ENCODE peak calls at places on chromosomes 4 and X, in eight cellular contexts. J is lung; W is endothelial cell of umbilical vein; C is CD8-positive, alpha-beta T cell; D is adrenal gland; N is fibroblast of lung; B is left ventricle myocardium inferior; T is mesenchymal stem cell. A is an unnamed sample. For H3K4me1 and H3K36me3, the result is how much of the 10 kb centered on the place peaks cover.

GRCh38 chr4:140372607-140373327 is 679 bp upstream of the SCOC start:
- DNase-seq in J (no peak), W (no peak), C (peak), D (peak), N (peak), B (no peak), T (peak), A (no peak)

GRCh38 chrX:10482708-10483107 is 137.7 kb downstream of the MID1 start:
- DNase-seq in J (no peak), W (no peak), C (no peak), D (no peak), N (no peak), B (no peak), T (no peak), A (no peak)

GRCh38 chrX:109356684-109357083 is 125.2 kb downstream of the GUCY2F start:
- DNase-seq in J (no peak), W (no peak), C (no peak), D (no peak), N (no peak), B (no peak), T (no peak), A (no peak)

GRCh38 chr4:101944649-101945048 is 154.1 kb downstream of the BANK1 start:
- DNase-seq in J (peak), W (no peak), C (no peak), D (no peak), N (peak), B (no peak), T (peak), A (no peak)

GRCh38 chr4:3107271-3108185 is 33.0 kb downstream of the HTT start:
- DNase-seq in J (no peak), W (peak), C (no peak), D (no peak), N (no peak), B (peak), T (peak), A (no peak)

GRCh38 chr4:82864336-82865001 is 26.5 kb downstream of the SEC31A start:
- DNase-seq in J (no peak), W (no peak), C (no peak), D (no peak), N (no peak), B (no peak), T (no peak), A (no peak)

GRCh38 chr4:143085224-143085623 is 99.5 kb upstream of the USP38 start:
- DNase-seq in J (no peak), W (peak), C (no peak), D (no peak), N (no peak), B (no peak), T (no peak), A (no peak)

GRCh38 chr4:152117054-152117453 is 356.2 kb upstream of the GATB start:
- DNase-seq in J (no peak), W (no peak), C (no peak), D (no peak), N (no peak), B (no peak), T (no peak), A (no peak)

GRCh38 chr4:68272860-68273259 is 27.4 kb upstream of the TMPRSS11B start:
- DNase-seq in J (no peak), W (no peak), C (no peak), D (no peak), N (peak), B (no peak), T (no peak), A (no peak)

GRCh38 chrX:37361596-37361995 is 12.4 kb downstream of the PRRG1 start:
- DNase-seq in J (no peak), W (no peak), C (no peak), D (no peak), N (peak), B (no peak), T (peak), A (no peak)

GRCh38 chr4:87839309-87839946 is 6.7 kb downstream of the MEPE start:
- DNase-seq in J (no peak), W (peak), C (no peak), D (peak), N (peak), B (peak), T (peak), A (peak)

GRCh38 chr4:1499465-1499864 is 93.2 kb upstream of the NKX1-1 start:
- DNase-seq in J (no peak), W (no peak), C (no peak), D (no peak), N (no peak), B (no peak), T (no peak), A (no peak)

GRCh38 chr4:113809313-113809712 is 47.8 kb upstream of the CAMK2D start:
- DNase-seq in J (peak), W (no peak), C (no peak), D (peak), N (no peak), B (no peak), T (peak), A (peak)

GRCh38 chrX:69597399-69597798 is 18.5 kb upstream of the EDA start:
- DNase-seq in J (no peak), W (no peak), C (no peak), D (no peak), N (no peak), B (no peak), T (no peak), A (no peak)

GRCh38 chr4:77564231-77564630 is 41.4 kb upstream of the CXCL13 start:
- DNase-seq in J (peak), W (no peak), C (no peak), D (peak), N (no peak), B (no peak), T (no peak), A (no peak)

GRCh38 chr4:104532677-104533076 is 38.0 kb upstream of the CXXC4 start:
- DNase-seq in J (no peak), W (no peak), C (no peak), D (no peak), N (peak), B (no peak), T (no peak), A (no peak)

GRCh38 chrX:71144651-71145050 is at the start of gene NLGN3:
- DNase-seq in J (no peak), W (no peak), C (no peak), D (no peak), N (no peak), B (no peak), T (no peak), A (peak)

GRCh38 chrX:153641575-153642312 is 5.3 kb upstream of the DUSP9 start:
- DNase-seq in J (no peak), W (no peak), C (no peak), D (no peak), N (no peak), B (no peak), T (no peak), A (no peak)

GRCh38 chr4:38568768-38569167 is 95.2 kb upstream of the KLF3 start:
- DNase-seq in J (no peak), W (no peak), C (no peak), D (no peak), N (no peak), B (no peak), T (no peak), A (no peak)

GRCh38 chr4:106051496-106051895 is 156.2 kb downstream of the NPNT start:
- DNase-seq in J (no peak), W (no peak), C (no peak), D (no peak), N (no peak), B (no peak), T (no peak), A (no peak)

GRCh38 chr4:154877110-154877760 is 96.2 kb downstream of the RBM46 start:
- DNase-seq in J (no peak), W (peak), C (no peak), D (no peak), N (peak), B (no peak), T (no peak), A (no peak)

GRCh38 chr4:25936696-25937095 is 22.7 kb downstream of the SMIM20 start:
- DNase-seq in J (no peak), W (no peak), C (no peak), D (no peak), N (no peak), B (no peak), T (no peak), A (no peak)

DNA sequence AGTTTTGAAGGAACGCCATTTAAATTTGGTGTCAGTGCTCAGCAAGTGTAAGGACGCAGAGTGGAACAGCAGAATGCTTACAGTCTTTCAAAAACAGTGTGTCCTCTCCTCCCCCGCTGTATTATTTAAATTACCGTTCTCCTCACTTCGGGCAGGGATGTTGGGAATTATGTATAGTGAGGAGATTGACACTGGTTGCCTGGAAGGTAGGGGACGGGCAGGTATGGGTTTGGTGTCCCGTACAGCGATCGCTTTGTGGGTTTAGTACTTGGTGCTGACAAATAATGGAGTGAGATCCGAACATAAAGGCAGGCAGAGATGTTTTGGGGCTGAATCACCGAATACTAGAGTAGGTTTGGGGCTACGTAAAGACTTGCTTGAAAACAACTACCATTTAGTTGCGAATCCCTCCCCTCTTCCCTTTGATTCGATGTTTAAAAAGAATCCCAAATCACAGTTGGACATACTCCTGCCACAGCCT is 2.1 kb upstream of the NKX3-2 start:
- DNase-seq in J (no peak), W (no peak), C (no peak), D (no peak), N (no peak), B (no peak), T (peak), A (no peak)
- H3K4me3 ChIP-seq in J (no peak), W (no peak), C (no peak), D (no peak), N (no peak), B (no peak), T (no peak), A (no peak)

GRCh38 chr4:8118035-8118434 is 40.6 kb downstream of the ABLIM2 start:
- DNase-seq in J (no peak), W (no peak), C (no peak), D (no peak), N (no peak), B (no peak), T (no peak), A (no peak)

GRCh38 chr4:8117278-8117682 is 41.3 kb downstream of the ABLIM2 start:
- DNase-seq in J (no peak), W (peak), C (no peak), D (peak), N (no peak), B (peak), T (peak), A (peak)

GRCh38 chr4:8114456-8115202 is 44.0 kb downstream of the ABLIM2 start:
- DNase-seq in J (no peak), W (no peak), C (no peak), D (no peak), N (no peak), B (no peak), T (no peak), A (no peak)

GRCh38 chr4:8115203-8115520 is 43.5 kb downstream of the ABLIM2 start:
- DNase-seq in J (no peak), W (no peak), C (no peak), D (no peak), N (no peak), B (no peak), T (no peak), A (no peak)

GRCh38 chr4:8115916-8116315 is 42.7 kb downstream of the ABLIM2 start:
- DNase-seq in J (no peak), W (no peak), C (no peak), D (no peak), N (no peak), B (no peak), T (no peak), A (no peak)
- H3K4me1 ChIP-seq in J (under half), W (under half), C (under half), D (under half), N (under half), B (half or more), T (under half), A (under half)

GRCh38 chr4:168766537-168767316 is 243.3 kb downstream of the CBR4 start:
- DNase-seq in J (no peak), W (peak), C (no peak), D (no peak), N (peak), B (no peak), T (peak), A (no peak)

GRCh38 chr4:168765726-168766125 is 244.3 kb downstream of the CBR4 start:
- DNase-seq in J (no peak), W (peak), C (no peak), D (no peak), N (peak), B (peak), T (no peak), A (peak)

GRCh38 chr4:168769857-168770256 is 240.2 kb downstream of the CBR4 start:
- DNase-seq in J (no peak), W (no peak), C (no peak), D (no peak), N (no peak), B (no peak), T (no peak), A (no peak)

GRCh38 chr4:168769416-168769815 is 240.6 kb downstream of the CBR4 start:
- DNase-seq in J (no peak), W (peak), C (no peak), D (no peak), N (peak), B (no peak), T (peak), A (no peak)

DNA sequence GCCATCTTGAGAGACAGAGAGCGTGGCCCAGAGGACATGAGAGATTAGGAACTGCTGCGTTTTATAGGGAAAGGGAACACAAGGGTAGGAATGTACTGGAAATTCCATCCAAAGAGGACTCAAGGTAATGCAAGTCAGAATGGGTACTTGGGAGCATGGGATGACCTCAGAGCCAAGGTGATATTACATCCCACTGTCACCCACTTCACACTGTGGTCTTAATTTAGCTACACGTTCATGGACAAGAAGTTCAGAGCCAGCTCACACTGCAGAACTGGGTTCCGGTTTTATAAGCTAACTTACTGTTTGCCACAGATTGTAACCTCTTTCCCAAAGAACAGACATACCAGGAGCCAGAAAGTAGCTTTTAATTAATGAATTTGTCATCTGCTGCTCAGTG is 244.7 kb downstream of the CBR4 start:
- DNase-seq in J (no peak), W (peak), C (no peak), D (no peak), N (no peak), B (no peak), T (no peak), A (no peak)
- H3K36me3 ChIP-seq in J (under half), W (under half), C (under half), D (under half), N (under half), B (under half), T (under half), A (under half)

GRCh38 chr4:123421942-123422781 is 25.6 kb downstream of the SPRY1 start:
- DNase-seq in J (no peak), W (no peak), C (no peak), D (no peak), N (no peak), B (no peak), T (no peak), A (no peak)
- H3K4me3 ChIP-seq in J (no peak), W (no peak), C (peak), D (no peak), N (peak), B (peak), T (no peak), A (peak)

GRCh38 chrX:6029014-6029413 is 199.7 kb downstream of the NLGN4X start:
- DNase-seq in J (no peak), W (no peak), C (no peak), D (no peak), N (no peak), B (no peak), T (no peak), A (no peak)
- H3K4me1 ChIP-seq in J (under half), W (under half), C (under half), D (under half), N (under half), B (under half), T (under half), A (under half)

GRCh38 chrX:103678199-103678993 is 8.1 kb downstream of the MORF4L2 start:
- DNase-seq in J (no peak), W (no peak), C (no peak), D (no peak), N (peak), B (no peak), T (peak), A (no peak)
- H3K36me3 ChIP-seq in J (under half), W (under half), C (under half), D (half or more), N (under half), B (under half), T (under half), A (half or more)

GRCh38 chr4:150582101-150582565 is at the start of gene MAB21L2:
- DNase-seq in J (no peak), W (no peak), C (no peak), D (no peak), N (peak), B (no peak), T (peak), A (no peak)

GRCh38 chr4:150581611-150582010 is 340 bp upstream of the MAB21L2 start:
- DNase-seq in J (no peak), W (no peak), C (no peak), D (no peak), N (peak), B (no peak), T (peak), A (no peak)

GRCh38 chr4:150584198-150584593 is 2.2 kb downstream of the MAB21L2 start:
- DNase-seq in J (no peak), W (no peak), C (no peak), D (no peak), N (no peak), B (no peak), T (no peak), A (no peak)

GRCh38 chr4:150582881-150583286 is 933 bp downstream of the MAB21L2 start:
- DNase-seq in J (no peak), W (no peak), C (no peak), D (no peak), N (peak), B (no peak), T (peak), A (peak)

DNA sequence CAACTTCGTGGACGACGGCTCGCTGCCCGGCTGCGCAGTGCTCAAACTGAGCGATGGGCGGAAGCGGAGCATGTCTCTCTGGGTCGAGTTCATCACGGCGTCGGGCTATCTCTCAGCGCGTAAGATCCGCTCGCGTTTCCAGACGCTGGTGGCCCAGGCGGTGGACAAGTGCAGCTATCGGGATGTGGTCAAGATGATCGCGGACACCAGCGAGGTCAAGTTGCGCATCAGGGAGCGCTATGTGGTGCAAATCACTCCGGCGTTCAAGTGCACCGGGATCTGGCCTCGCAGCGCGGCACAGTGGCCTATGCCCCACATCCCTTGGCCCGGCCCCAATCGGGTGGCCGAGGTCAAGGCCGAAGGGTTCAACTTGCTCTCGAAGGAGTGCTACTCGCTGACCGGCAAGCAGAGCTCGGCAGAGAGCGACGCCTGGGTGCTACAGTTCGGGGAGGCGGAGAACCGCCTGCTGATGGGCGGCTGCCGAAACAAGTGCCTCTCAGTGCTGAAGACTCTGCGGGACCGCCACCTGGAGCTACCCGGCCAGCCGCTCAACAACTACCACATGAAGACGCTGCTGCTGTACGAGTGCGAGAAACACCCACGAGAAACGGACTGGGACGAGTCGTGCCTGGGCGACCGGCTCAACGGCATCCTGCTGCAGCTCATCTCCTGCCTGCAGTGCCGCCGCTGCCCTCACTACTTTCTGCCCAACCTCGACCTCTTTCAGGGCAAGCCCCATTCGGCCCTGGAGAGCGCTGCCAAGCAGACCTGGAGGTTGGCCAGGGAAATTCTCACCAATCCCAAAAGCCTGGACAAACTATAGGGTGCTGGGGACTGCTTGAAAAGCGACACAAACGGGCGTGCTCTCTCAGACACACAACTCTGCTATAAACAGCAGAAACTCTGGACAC is 1.6 kb downstream of the MAB21L2 start:
- DNase-seq in J (no peak), W (peak), C (no peak), D (no peak), N (peak), B (peak), T (peak), A (peak)
- H3K4me3 ChIP-seq in J (peak), W (peak), C (no peak), D (peak), N (no peak), B (peak), T (peak), A (peak)

DNA sequence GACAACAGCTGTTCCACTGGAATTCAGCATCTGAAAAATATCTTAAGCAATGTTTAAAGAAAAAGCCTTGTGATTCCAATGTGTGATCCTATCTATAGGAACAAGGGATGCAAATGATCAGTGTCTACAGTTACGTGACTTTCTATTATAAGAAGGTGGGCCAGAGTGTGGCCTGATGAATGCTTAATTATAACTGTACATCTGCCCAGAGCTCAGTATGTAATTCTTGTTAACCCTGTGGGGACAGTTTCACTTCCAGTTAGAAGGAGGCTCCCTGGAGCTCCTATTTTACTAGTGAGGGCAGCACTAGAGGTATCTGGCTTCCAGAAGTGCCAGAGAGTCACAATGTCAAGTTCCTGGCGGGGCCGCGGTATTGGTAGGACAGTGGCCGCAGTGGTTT is 288.5 kb downstream of the USP46 start:
- DNase-seq in J (no peak), W (no peak), C (no peak), D (no peak), N (no peak), B (no peak), T (no peak), A (no peak)
- H3K4me1 ChIP-seq in J (under half), W (under half), C (under half), D (under half), N (under half), B (under half), T (under half), A (under half)

GRCh38 chr4:10079951-10080873 is 36.4 kb downstream of the WDR1 start:
- DNase-seq in J (no peak), W (no peak), C (no peak), D (no peak), N (no peak), B (peak), T (no peak), A (no peak)
- H3K36me3 ChIP-seq in J (half or more), W (half or more), C (half or more), D (half or more), N (half or more), B (half or more), T (half or more), A (half or more)

GRCh38 chrX:131745942-131746489 is 202.1 kb downstream of the OR13H1 start:
- DNase-seq in J (no peak), W (no peak), C (no peak), D (no peak), N (no peak), B (no peak), T (no peak), A (no peak)
- H3K4me3 ChIP-seq in J (no peak), W (no peak), C (no peak), D (peak), N (no peak), B (no peak), T (no peak), A (no peak)

A was measured in heart right ventricle.